ENCODE peak calls at places on chromosomes 4 and X, in ten cellular contexts. One of them, this sample, is unnamed.

GRCh38 chrX:80817002-80817401 is 7.3 kb upstream of the BRWD3 start:
- DNase-seq in RPMI8226: no peak
- DNase-seq in NCI-H1092 treated with DMSO at 0.1 percent for 48 hours: no peak
- DNase-seq in GM10248: no peak
- DNase-seq in erythroblast: no peak
- DNase-seq in WTC11: no peak
- DNase-seq in neural progenitor cell: no peak
- DNase-seq in stimulated activated CD8-positive, alpha-beta memory T cell treated with anti-CD3 and anti-CD28 coated beads, Interleukin-4, amount 100 ng/mL, for 1 hour: no peak
- DNase-seq in AG09309: no peak
- DNase-seq in glomerular endothelial cell: no peak
- DNase-seq in this sample: no peak

GRCh38 chr4:785332-786073 is 40.4 kb downstream of the CPLX1 start:
- DNase-seq in RPMI8226: no peak
- DNase-seq in NCI-H1092 treated with DMSO at 0.1 percent for 48 hours: no peak
- DNase-seq in GM10248: no peak
- DNase-seq in erythroblast: peak; percentile 40
- DNase-seq in WTC11: peak; percentile 66
- DNase-seq in neural progenitor cell: peak; percentile 44
- DNase-seq in stimulated activated CD8-positive, alpha-beta memory T cell treated with anti-CD3 and anti-CD28 coated beads, Interleukin-4, amount 100 ng/mL, for 1 hour: no peak
- DNase-seq in AG09309: no peak
- DNase-seq in glomerular endothelial cell: no peak
- DNase-seq in this sample: peak; percentile 64

GRCh38 chr4:183384983-183385382 is 59.5 kb upstream of the CDKN2AIP start:
- DNase-seq in RPMI8226: no peak
- DNase-seq in NCI-H1092 treated with DMSO at 0.1 percent for 48 hours: no peak
- DNase-seq in GM10248: no peak
- DNase-seq in erythroblast: no peak
- DNase-seq in WTC11: no peak
- DNase-seq in neural progenitor cell: no peak
- DNase-seq in stimulated activated CD8-positive, alpha-beta memory T cell treated with anti-CD3 and anti-CD28 coated beads, Interleukin-4, amount 100 ng/mL, for 1 hour: no peak
- DNase-seq in AG09309: no peak
- DNase-seq in glomerular endothelial cell: no peak
- DNase-seq in this sample: no peak

GRCh38 chrX:31497086-31497485 is 425.2 kb upstream of the FTHL17 start:
- DNase-seq in RPMI8226: no peak
- DNase-seq in NCI-H1092 treated with DMSO at 0.1 percent for 48 hours: no peak
- DNase-seq in GM10248: no peak
- DNase-seq in erythroblast: no peak
- DNase-seq in WTC11: no peak
- DNase-seq in neural progenitor cell: no peak
- DNase-seq in stimulated activated CD8-positive, alpha-beta memory T cell treated with anti-CD3 and anti-CD28 coated beads, Interleukin-4, amount 100 ng/mL, for 1 hour: no peak
- DNase-seq in AG09309: no peak
- DNase-seq in glomerular endothelial cell: no peak
- DNase-seq in this sample: no peak

GRCh38 chrX:30863969-30864368 is 25.1 kb downstream of the TAB3 start:
- DNase-seq in RPMI8226: no peak
- DNase-seq in NCI-H1092 treated with DMSO at 0.1 percent for 48 hours: no peak
- DNase-seq in GM10248: no peak
- DNase-seq in erythroblast: no peak
- DNase-seq in WTC11: no peak
- DNase-seq in neural progenitor cell: no peak
- DNase-seq in stimulated activated CD8-positive, alpha-beta memory T cell treated with anti-CD3 and anti-CD28 coated beads, Interleukin-4, amount 100 ng/mL, for 1 hour: no peak
- DNase-seq in AG09309: no peak
- DNase-seq in glomerular endothelial cell: no peak
- DNase-seq in this sample: no peak

GRCh38 chrX:134435894-134436293 is 24.1 kb upstream of the HPRT1 start:
- DNase-seq in RPMI8226: no peak
- DNase-seq in NCI-H1092 treated with DMSO at 0.1 percent for 48 hours: no peak
- DNase-seq in GM10248: no peak
- DNase-seq in erythroblast: no peak
- DNase-seq in WTC11: no peak
- DNase-seq in neural progenitor cell: no peak
- DNase-seq in stimulated activated CD8-positive, alpha-beta memory T cell treated with anti-CD3 and anti-CD28 coated beads, Interleukin-4, amount 100 ng/mL, for 1 hour: no peak
- DNase-seq in AG09309: no peak
- DNase-seq in glomerular endothelial cell: no peak
- DNase-seq in this sample: no peak

GRCh38 chr4:183014361-183015084 is 84.5 kb upstream of the WWC2 start:
- DNase-seq in RPMI8226: no peak
- DNase-seq in NCI-H1092 treated with DMSO at 0.1 percent for 48 hours: no peak
- DNase-seq in GM10248: no peak
- DNase-seq in erythroblast: no peak
- DNase-seq in WTC11: no peak
- DNase-seq in neural progenitor cell: no peak
- DNase-seq in stimulated activated CD8-positive, alpha-beta memory T cell treated with anti-CD3 and anti-CD28 coated beads, Interleukin-4, amount 100 ng/mL, for 1 hour: no peak
- DNase-seq in AG09309: no peak
- DNase-seq in glomerular endothelial cell: no peak
- DNase-seq in this sample: no peak

GRCh38 chr4:142574306-142574705 is 271.8 kb downstream of the INPP4B start:
- DNase-seq in RPMI8226: no peak
- DNase-seq in NCI-H1092 treated with DMSO at 0.1 percent for 48 hours: no peak
- DNase-seq in GM10248: no peak
- DNase-seq in erythroblast: no peak
- DNase-seq in WTC11: no peak
- DNase-seq in neural progenitor cell: no peak
- DNase-seq in stimulated activated CD8-positive, alpha-beta memory T cell treated with anti-CD3 and anti-CD28 coated beads, Interleukin-4, amount 100 ng/mL, for 1 hour: no peak
- DNase-seq in AG09309: no peak
- DNase-seq in glomerular endothelial cell: no peak
- DNase-seq in this sample: no peak

GRCh38 chrX:15686818-15687685 is 22.4 kb upstream of the CLTRN start:
- DNase-seq in RPMI8226: peak; percentile 67
- DNase-seq in NCI-H1092 treated with DMSO at 0.1 percent for 48 hours: peak; percentile 17
- DNase-seq in GM10248: peak; percentile 44
- DNase-seq in erythroblast: peak; percentile 76
- DNase-seq in WTC11: peak; percentile 30
- DNase-seq in neural progenitor cell: peak; percentile 80
- DNase-seq in stimulated activated CD8-positive, alpha-beta memory T cell treated with anti-CD3 and anti-CD28 coated beads, Interleukin-4, amount 100 ng/mL, for 1 hour: peak; percentile 19
- DNase-seq in AG09309: peak; percentile 14
- DNase-seq in glomerular endothelial cell: peak; percentile 29
- DNase-seq in this sample: no peak

GRCh38 chr4:26334366-26334765 is 13.6 kb downstream of the RBPJ start:
- DNase-seq in RPMI8226: no peak
- DNase-seq in NCI-H1092 treated with DMSO at 0.1 percent for 48 hours: no peak
- DNase-seq in GM10248: no peak
- DNase-seq in erythroblast: no peak
- DNase-seq in WTC11: no peak
- DNase-seq in neural progenitor cell: no peak
- DNase-seq in stimulated activated CD8-positive, alpha-beta memory T cell treated with anti-CD3 and anti-CD28 coated beads, Interleukin-4, amount 100 ng/mL, for 1 hour: no peak
- DNase-seq in AG09309: no peak
- DNase-seq in glomerular endothelial cell: no peak
- DNase-seq in this sample: no peak

GRCh38 chr4:20254517-20255250 is 3.0 kb downstream of the SLIT2 start:
- DNase-seq in RPMI8226: no peak
- DNase-seq in NCI-H1092 treated with DMSO at 0.1 percent for 48 hours: peak; percentile 56
- DNase-seq in GM10248: no peak
- DNase-seq in erythroblast: no peak
- DNase-seq in WTC11: peak; percentile 62
- DNase-seq in neural progenitor cell: peak; percentile 75
- DNase-seq in stimulated activated CD8-positive, alpha-beta memory T cell treated with anti-CD3 and anti-CD28 coated beads, Interleukin-4, amount 100 ng/mL, for 1 hour: no peak
- DNase-seq in AG09309: no peak
- DNase-seq in glomerular endothelial cell: no peak
- DNase-seq in this sample: peak; percentile 66

GRCh38 chr4:3773552-3774001 is 7.4 kb downstream of the ADRA2C start:
- DNase-seq in RPMI8226: no peak
- DNase-seq in NCI-H1092 treated with DMSO at 0.1 percent for 48 hours: no peak
- DNase-seq in GM10248: no peak
- DNase-seq in erythroblast: no peak
- DNase-seq in WTC11: no peak
- DNase-seq in neural progenitor cell: no peak
- DNase-seq in stimulated activated CD8-positive, alpha-beta memory T cell treated with anti-CD3 and anti-CD28 coated beads, Interleukin-4, amount 100 ng/mL, for 1 hour: no peak
- DNase-seq in AG09309: no peak
- DNase-seq in glomerular endothelial cell: no peak
- DNase-seq in this sample: no peak

GRCh38 chrX:153411255-153411987 is at the start of gene ZFP92:
- DNase-seq in RPMI8226: peak; percentile 51
- DNase-seq in NCI-H1092 treated with DMSO at 0.1 percent for 48 hours: no peak
- DNase-seq in GM10248: peak; percentile 80
- DNase-seq in erythroblast: no peak
- DNase-seq in WTC11: no peak
- DNase-seq in neural progenitor cell: no peak
- DNase-seq in stimulated activated CD8-positive, alpha-beta memory T cell treated with anti-CD3 and anti-CD28 coated beads, Interleukin-4, amount 100 ng/mL, for 1 hour: no peak
- DNase-seq in AG09309: no peak
- DNase-seq in glomerular endothelial cell: no peak
- DNase-seq in this sample: no peak

GRCh38 chr4:113433116-113433515 is 328.4 kb downstream of the CAMK2D start:
- DNase-seq in RPMI8226: no peak
- DNase-seq in NCI-H1092 treated with DMSO at 0.1 percent for 48 hours: no peak
- DNase-seq in GM10248: no peak
- DNase-seq in erythroblast: no peak
- DNase-seq in WTC11: no peak
- DNase-seq in neural progenitor cell: no peak
- DNase-seq in stimulated activated CD8-positive, alpha-beta memory T cell treated with anti-CD3 and anti-CD28 coated beads, Interleukin-4, amount 100 ng/mL, for 1 hour: no peak
- DNase-seq in AG09309: no peak
- DNase-seq in glomerular endothelial cell: no peak
- DNase-seq in this sample: no peak

GRCh38 chr4:121800961-121801714 is at the start of gene EXOSC9:
- DNase-seq in RPMI8226: peak; percentile 91
- DNase-seq in NCI-H1092 treated with DMSO at 0.1 percent for 48 hours: peak; percentile 87
- DNase-seq in GM10248: peak; percentile 86
- DNase-seq in erythroblast: peak; percentile 98
- DNase-seq in WTC11: peak; percentile 94
- DNase-seq in neural progenitor cell: peak; percentile 95
- DNase-seq in stimulated activated CD8-positive, alpha-beta memory T cell treated with anti-CD3 and anti-CD28 coated beads, Interleukin-4, amount 100 ng/mL, for 1 hour: peak; percentile 94
- DNase-seq in AG09309: peak; percentile 73
- DNase-seq in glomerular endothelial cell: peak; percentile 72
- DNase-seq in this sample: peak; percentile 98